ENCODE peak calls at places on chromosomes 4 and X, in five cellular contexts. Z is GM12878, O is endothelial cell of umbilical vein, B is K562, V is H1. C is an unnamed sample.

GRCh38 chr4:162347492-162348213 is 183.9 kb upstream of the FSTL5 start:
- DNase-seq in Z (no peak), O (peak; percentile 5), B (no peak), V (no peak), C (peak; percentile 7)

GRCh38 chr4:184688447-184688846 is 38.9 kb downstream of the PRIMPOL start:
- DNase-seq in Z (no peak), O (peak; percentile 93), B (no peak), V (peak; percentile 39), C (no peak)

GRCh38 chr4:83252782-83253405 is 31.7 kb downstream of the COQ2 start:
- DNase-seq in Z (no peak), O (peak; percentile 81), B (peak; percentile 66), V (peak; percentile 38), C (peak; percentile 36)

GRCh38 chrX:149003863-149004660 is 501.0 kb downstream of the IDS start:
- DNase-seq in Z (peak; percentile 26), O (no peak), B (no peak), V (no peak), C (no peak)

GRCh38 chrX:105483011-105483410 is 262.5 kb upstream of the TEX13A start:
- DNase-seq in Z (no peak), O (peak; percentile 16), B (no peak), V (no peak), C (no peak)

GRCh38 chr4:109943745-109944144 is 31.1 kb downstream of the EGF start:
- DNase-seq in Z (no peak), O (no peak), B (no peak), V (no peak), C (no peak)

GRCh38 chr4:170090667-170091052 is 904 bp upstream of the AADAT start:
- DNase-seq in Z (no peak), O (no peak), B (no peak), V (no peak), C (peak; percentile 16)

GRCh38 chr4:107755841-107756356 is 35.9 kb upstream of the PAPSS1 start:
- DNase-seq in Z (no peak), O (no peak), B (no peak), V (no peak), C (no peak)

GRCh38 chrX:20265726-20266681 is 705 bp downstream of the RPS6KA3 start:
- DNase-seq in Z (no peak), O (peak; percentile 3), B (peak; percentile 15), V (no peak), C (peak; percentile 56)

GRCh38 chr4:64353904-64354303 is 55.3 kb downstream of the TECRL start:
- DNase-seq in Z (no peak), O (no peak), B (no peak), V (no peak), C (no peak)

GRCh38 chrX:100700809-100701208 is 31.1 kb downstream of the SYTL4 start:
- DNase-seq in Z (no peak), O (no peak), B (no peak), V (no peak), C (no peak)

DNA sequence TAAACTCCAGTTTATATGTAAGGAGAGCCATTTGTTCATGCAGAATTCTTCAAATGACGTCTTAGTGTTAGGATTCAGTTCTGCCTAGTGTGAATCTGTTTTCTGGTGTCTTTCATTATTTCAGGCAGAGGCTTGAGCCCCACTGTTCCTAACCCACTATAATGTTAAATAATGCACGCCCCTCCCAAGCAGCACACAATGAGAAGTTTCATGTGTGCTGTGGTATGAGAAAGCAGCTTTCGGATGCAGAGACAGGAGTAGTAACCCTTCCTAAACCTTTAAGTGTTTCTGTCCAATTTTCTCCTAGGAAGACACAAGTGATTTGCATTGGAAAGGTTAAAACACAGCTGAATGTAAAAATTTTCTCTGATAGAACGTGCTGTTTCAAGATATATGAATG is 54.5 kb downstream of the TRIM2 start:
- DNase-seq in Z (no peak), O (no peak), B (no peak), V (no peak), C (no peak)
- TF ChIP-seq MAX in Z (no peak), O (no peak), B (no peak), V (no peak), C (no peak)

GRCh38 chrX:107135076-107135964 is 16.7 kb upstream of the RBM41 start:
- DNase-seq in Z (no peak), O (no peak), B (no peak), V (no peak), C (no peak)

GRCh38 chrX:107135965-107136307 is 17.3 kb upstream of the RBM41 start:
- DNase-seq in Z (no peak), O (no peak), B (no peak), V (no peak), C (no peak)
- H3K9ac ChIP-seq in Z (no peak overlapping the region), O (no peak overlapping the region), B (no peak overlapping the region), V (no peak overlapping the region), C (no peak overlapping the region)

GRCh38 chr4:42148453-42148852 is 4.0 kb downstream of the BEND4 start:
- DNase-seq in Z (no peak), O (no peak), B (no peak), V (no peak), C (peak; percentile 39)

GRCh38 chr4:42151568-42152506 is 618 bp downstream of the BEND4 start:
- DNase-seq in Z (no peak), O (peak; percentile 6), B (no peak), V (peak; percentile 61), C (peak; percentile 90)

GRCh38 chr4:42149004-42149403 is 3.5 kb downstream of the BEND4 start:
- DNase-seq in Z (no peak), O (no peak), B (no peak), V (no peak), C (peak; percentile 24)

GRCh38 chr4:42152507-42153504 is at the start of gene BEND4:
- DNase-seq in Z (no peak), O (no peak), B (no peak), V (no peak), C (peak; percentile 17)

GRCh38 chr4:42150653-42151567 is 1.5 kb downstream of the BEND4 start:
- DNase-seq in Z (no peak), O (no peak), B (no peak), V (no peak), C (peak; percentile 66)
- TF ChIP-seq MAX in Z (no peak), O (no peak), B (no peak), V (peak; percentile 53), C (no peak)

GRCh38 chrX:154804564-154804956 is 725 bp downstream of the MPP1 start:
- DNase-seq in Z (no peak), O (no peak), B (no peak), V (no peak), C (peak; percentile 44)
- H3K9ac ChIP-seq in Z (peak overlapping the region; percentile 60), O (peak overlapping the region; percentile 53), B (peak overlapping the region; percentile 96), V (no peak overlapping the region), C (peak overlapping the region; percentile 52)

GRCh38 chr4:142356797-142357196 is 489.3 kb downstream of the INPP4B start:
- DNase-seq in Z (no peak), O (no peak), B (no peak), V (no peak), C (no peak)

GRCh38 chr4:142356118-142356759 is 489.9 kb downstream of the INPP4B start:
- DNase-seq in Z (no peak), O (no peak), B (no peak), V (no peak), C (no peak)

GRCh38 chr4:142360657-142361056 is 485.4 kb downstream of the INPP4B start:
- DNase-seq in Z (no peak), O (no peak), B (no peak), V (no peak), C (no peak)

GRCh38 chr4:142355417-142355930 is 490.6 kb downstream of the INPP4B start:
- DNase-seq in Z (no peak), O (peak; percentile 14), B (no peak), V (no peak), C (no peak)

GRCh38 chr4:142358656-142359055 is 487.4 kb downstream of the INPP4B start:
- DNase-seq in Z (no peak), O (no peak), B (no peak), V (no peak), C (no peak)
- TF ChIP-seq MAX in Z (no peak), O (no peak), B (no peak), V (no peak), C (no peak)

GRCh38 chr4:7362341-7362740 is 72.4 kb downstream of the PSAPL1 start:
- DNase-seq in Z (no peak), O (no peak), B (no peak), V (no peak), C (no peak)

GRCh38 chr4:7362862-7363430 is 71.8 kb downstream of the PSAPL1 start:
- DNase-seq in Z (no peak), O (no peak), B (no peak), V (no peak), C (no peak)

GRCh38 chr4:7360802-7361201 is 73.9 kb downstream of the PSAPL1 start:
- DNase-seq in Z (no peak), O (no peak), B (no peak), V (no peak), C (no peak)

GRCh38 chr4:7359302-7360063 is 75.2 kb downstream of the PSAPL1 start:
- DNase-seq in Z (no peak), O (no peak), B (no peak), V (no peak), C (no peak)

DNA sequence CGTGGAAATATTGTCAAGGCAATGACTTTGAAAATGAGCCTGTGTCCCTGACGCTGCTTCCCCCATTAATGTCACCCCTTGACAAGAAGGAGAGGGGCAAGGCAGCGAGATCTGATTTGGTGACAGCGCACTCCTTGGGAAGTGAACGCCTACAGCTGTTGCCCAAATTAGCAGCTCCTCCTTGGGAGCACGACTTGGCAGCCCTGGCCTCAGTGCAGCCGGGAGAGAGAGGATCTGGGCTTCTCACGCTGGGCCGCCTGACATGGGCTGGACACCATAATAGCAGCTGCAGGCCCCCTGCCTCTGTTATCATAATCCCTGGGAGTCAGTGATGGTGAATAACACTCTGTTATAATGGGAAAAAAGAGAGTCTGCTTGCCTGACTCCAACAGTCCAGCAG is 73.5 kb downstream of the PSAPL1 start:
- DNase-seq in Z (no peak), O (no peak), B (no peak), V (no peak), C (no peak)
- H3K9ac ChIP-seq in Z (no peak overlapping the region), O (no peak overlapping the region), B (no peak overlapping the region), V (no peak overlapping the region), C (no peak overlapping the region)

GRCh38 chr4:3781193-3781886 is 15.2 kb downstream of the ADRA2C start:
- DNase-seq in Z (no peak), O (no peak), B (peak; percentile 73), V (no peak), C (peak; percentile 77)

GRCh38 chr4:3785292-3785565 is 19.0 kb downstream of the ADRA2C start:
- DNase-seq in Z (no peak), O (no peak), B (no peak), V (no peak), C (no peak)

GRCh38 chr4:3784469-3785291 is 18.5 kb downstream of the ADRA2C start:
- DNase-seq in Z (no peak), O (no peak), B (no peak), V (no peak), C (no peak)

GRCh38 chr4:3781997-3782930 is 16.1 kb downstream of the ADRA2C start:
- DNase-seq in Z (no peak), O (no peak), B (no peak), V (no peak), C (no peak)

DNA sequence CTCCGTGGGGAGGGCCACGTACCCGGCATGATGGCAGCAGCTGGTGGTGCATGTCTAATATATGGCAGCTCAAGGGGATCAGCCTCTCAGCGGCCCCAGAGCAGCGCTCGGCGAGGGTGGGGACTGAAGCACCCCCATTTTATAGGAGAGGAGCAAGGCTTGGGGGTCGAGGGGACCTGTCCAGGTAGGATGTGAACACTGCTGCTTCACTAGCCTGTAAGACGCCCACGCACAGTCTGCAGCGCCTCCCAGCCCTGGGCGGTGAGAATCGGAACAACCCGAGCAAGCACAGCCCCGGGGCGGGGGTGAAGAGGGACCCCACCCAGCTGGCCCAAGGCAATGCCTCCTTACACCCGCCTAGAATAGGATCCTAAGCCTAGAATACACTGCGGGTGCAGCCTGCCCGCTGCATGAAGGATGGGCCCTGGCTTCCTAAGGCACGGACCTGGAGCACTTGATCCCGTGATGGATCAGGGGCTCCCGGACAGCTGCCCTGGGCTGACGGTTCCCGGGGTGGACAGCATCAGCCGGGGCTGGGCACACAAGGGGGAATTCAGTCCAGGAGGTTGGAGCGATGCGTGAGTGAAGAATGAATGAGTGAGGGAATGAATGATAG is 17.6 kb downstream of the ADRA2C start:
- DNase-seq in Z (no peak), O (no peak), B (peak; percentile 68), V (no peak), C (no peak)
- TF ChIP-seq MAX in Z (no peak), O (no peak), B (no peak), V (no peak), C (no peak)

C was measured in SK-N-SH.